ENCODE peak calls at places on chromosomes 6 and 20, in ten cellular contexts. Q is epithelial cell of proximal tubule, J is activated T-cell treated with anti-CD3 and anti-CD28 coated beads for 1 hour, P is body of pancreas, N is NCI-H460, U is NCI-H1436, B is left ventricle myocardium superior, E is GM06990, O is SK-N-MC, L is GM23338. G is an unnamed sample.

GRCh38 chr20:44702776-44703175 is 12.4 kb upstream of the CCN5 start:
- DNase-seq in U (no peak), E (peak), Q (no peak), P (peak), L (no peak), O (no peak), B (peak), N (no peak), J (no peak), G (peak)

GRCh38 chr20:53698321-53698978 is 104.8 kb upstream of the ZNF217 start:
- DNase-seq in U (no peak), E (no peak), N (no peak), O (no peak), Q (no peak), L (no peak), P (no peak), J (no peak), B (no peak), G (no peak)

GRCh38 chr20:17852323-17852722 is 116.3 kb downstream of the SNX5 start:
- DNase-seq in E (no peak), N (no peak), Q (no peak), O (no peak), P (no peak), J (no peak), L (no peak), B (no peak), U (no peak), G (no peak)

GRCh38 chr6:94177429-94177828 is 758.1 kb upstream of the EPHA7 start:
- DNase-seq in E (no peak), B (no peak), O (no peak), N (no peak), Q (no peak), J (no peak), U (no peak), P (no peak), L (peak), G (no peak)

GRCh38 chr6:70108230-70108629 is 194.7 kb downstream of the COL9A1 start:
- DNase-seq in Q (no peak), J (no peak), O (peak), L (peak), B (no peak), N (peak), E (no peak), U (peak), P (no peak), G (peak)

GRCh38 chr6:133705071-133705470 is 183.8 kb upstream of the TCF21 start:
- DNase-seq in P (no peak), O (no peak), U (no peak), J (no peak), E (no peak), B (no peak), Q (no peak), L (no peak), N (no peak), G (peak)

GRCh38 chr6:107634147-107635057 is 144.5 kb downstream of the SOBP start:
- DNase-seq in Q (no peak), O (no peak), E (no peak), J (no peak), N (no peak), P (no peak), L (peak), U (no peak), B (peak), G (no peak)

GRCh38 chr6:48087448-48087847 is 23.5 kb downstream of the PTCHD4 start:
- DNase-seq in Q (no peak), L (peak), B (no peak), P (no peak), E (no peak), J (no peak), N (no peak), U (no peak), O (peak), G (no peak)

GRCh38 chr6:20564269-20564668 is 30.0 kb downstream of the CDKAL1 start:
- DNase-seq in U (no peak), Q (no peak), P (no peak), N (no peak), E (no peak), L (no peak), O (peak), J (no peak), B (no peak), G (no peak)

GRCh38 chr20:49794336-49795124 is 18.1 kb upstream of the SLC9A8 start:
- DNase-seq in U (no peak), O (no peak), P (no peak), Q (no peak), J (no peak), L (no peak), N (no peak), B (no peak), E (no peak), G (no peak)

GRCh38 chr6:124536157-124536556 is 426.1 kb upstream of the RNF217 start:
- DNase-seq in Q (no peak), E (no peak), O (no peak), U (no peak), L (no peak), B (no peak), J (no peak), P (no peak), N (no peak), G (no peak)

GRCh38 chr6:27188885-27189418 is 58.5 kb upstream of the PRSS16 start:
- DNase-seq in Q (peak), J (peak), E (no peak), N (peak), B (peak), P (peak), L (peak), O (no peak), U (peak), G (peak)

GRCh38 chr20:58084566-58084965 is 143.9 kb downstream of the ANKRD60 start:
- DNase-seq in Q (no peak), E (no peak), B (no peak), P (no peak), L (no peak), O (no peak), U (no peak), J (no peak), N (no peak), G (no peak)

GRCh38 chr6:10908228-10908627 is 21.4 kb downstream of the SYCP2L start:
- DNase-seq in Q (no peak), N (no peak), O (no peak), E (no peak), B (no peak), U (no peak), L (no peak), P (no peak), J (no peak), G (no peak)

GRCh38 chr20:41956316-41957050 is 338.3 kb upstream of the CHD6 start:
- DNase-seq in E (no peak), O (no peak), N (no peak), L (peak), J (no peak), B (no peak), Q (no peak), U (no peak), P (no peak), G (no peak)

GRCh38 chr6:54291146-54291545 is 17.1 kb upstream of the TINAG start:
- DNase-seq in E (no peak), O (no peak), B (no peak), N (no peak), U (no peak), J (no peak), P (no peak), L (no peak), Q (peak), G (peak)

GRCh38 chr6:137783640-137784198 is 83.3 kb upstream of the TNFAIP3 start:
- DNase-seq in Q (no peak), N (no peak), U (no peak), E (no peak), B (no peak), L (no peak), O (peak), J (no peak), P (no peak), G (no peak)

GRCh38 chr6:2733324-2733723 is 17.4 kb downstream of the MYLK4 start:
- DNase-seq in L (no peak), N (no peak), U (no peak), O (no peak), P (no peak), J (no peak), E (peak), Q (no peak), B (peak), G (peak)

GRCh38 chr6:11919771-11920440 is 92.2 kb upstream of the HIVEP1 start:
- DNase-seq in Q (no peak), U (no peak), L (no peak), P (no peak), N (no peak), O (no peak), B (no peak), J (no peak), E (no peak), G (no peak)

GRCh38 chr20:3685341-3685740 is 3.5 kb upstream of the ADAM33 start:
- DNase-seq in Q (no peak), B (peak), N (no peak), U (no peak), L (no peak), O (no peak), P (no peak), J (no peak), E (no peak), G (no peak)

GRCh38 chr20:48302149-48302548 is 516.9 kb upstream of the SULF2 start:
- DNase-seq in E (no peak), U (no peak), L (no peak), J (no peak), Q (no peak), B (no peak), O (no peak), N (no peak), P (no peak), G (no peak)

GRCh38 chr20:1674361-1674760 is 16.8 kb upstream of the SIRPG start:
- DNase-seq in B (no peak), N (no peak), P (no peak), O (no peak), U (no peak), J (peak), Q (no peak), E (no peak), L (no peak), G (no peak)

GRCh38 chr20:17560344-17561074 is 9.4 kb upstream of the DSTN start:
- DNase-seq in O (no peak), E (no peak), L (no peak), P (no peak), U (no peak), B (no peak), N (no peak), J (no peak), Q (no peak), G (no peak)

GRCh38 chr6:7671076-7671475 is 54.8 kb upstream of the BMP6 start:
- DNase-seq in O (no peak), P (no peak), N (peak), B (no peak), U (no peak), J (no peak), E (no peak), Q (no peak), L (no peak), G (peak)

GRCh38 chr6:87251725-87252124 is 70.7 kb upstream of the SMIM8 start:
- DNase-seq in N (no peak), B (no peak), U (no peak), L (no peak), E (no peak), J (no peak), P (no peak), Q (no peak), O (no peak), G (no peak)

GRCh38 chr20:14454296-14454695 is 116.9 kb upstream of the FLRT3 start:
- DNase-seq in B (no peak), U (no peak), O (no peak), N (no peak), P (no peak), E (no peak), L (no peak), J (no peak), Q (no peak), G (no peak)

GRCh38 chr20:52259295-52259694 is 67.7 kb upstream of the ZFP64 start:
- DNase-seq in B (no peak), L (no peak), U (no peak), Q (no peak), O (no peak), E (no peak), N (no peak), J (no peak), P (no peak), G (no peak)

G was measured in brain microvascular endothelial cell.